ENCODE peak calls at places on chromosomes 1 and 21, in nine cellular contexts. X is A549; C is heart left ventricle; O is mammary epithelial cell; N is neuronal stem cell; Z is MM.1S; S is breast epithelium; W is naive thymus-derived CD4-positive, alpha-beta T cell; I is IMR-90. F is an unnamed sample.

GRCh38 chr1:96598416-96599168 is 123.0 kb upstream of the PTBP2 start:
- DNase-seq in X (no peak), C (no peak), O (no peak), N (no peak), Z (no peak), S (no peak), W (no peak), I (peak; percentile 81), F (peak; percentile 84)

GRCh38 chr1:236176337-236177336 is 34.3 kb downstream of the GPR137B start:
- DNase-seq in X (peak; percentile 62), C (no peak), O (no peak), N (no peak), Z (no peak), S (no peak), W (no peak), I (peak; percentile 40), F (no peak)

GRCh38 chr1:39213511-39214002 is 9.1 kb downstream of the MACF1 start:
- DNase-seq in X (no peak), C (no peak), O (no peak), N (no peak), Z (no peak), S (no peak), W (no peak), I (peak; percentile 83), F (peak; percentile 85)

GRCh38 chr21:44547656-44548331 is 3.5 kb downstream of the KRTAP10-2 start:
- DNase-seq in X (no peak), C (no peak), O (no peak), N (no peak), Z (no peak), S (no peak), W (peak; percentile 72), I (no peak), F (no peak)

GRCh38 chr1:2982615-2983318 is 38.5 kb upstream of the ACTRT2 start:
- DNase-seq in X (no peak), C (no peak), O (no peak), N (no peak), Z (no peak), S (no peak), W (no peak), I (no peak), F (no peak)

GRCh38 chr1:115275216-115275615 is 62.8 kb downstream of the NGF start:
- DNase-seq in X (no peak), C (no peak), O (no peak), N (no peak), Z (no peak), S (no peak), W (no peak), I (peak; percentile 30), F (no peak)

GRCh38 chr21:45226540-45227326 is 61.0 kb downstream of the POFUT2 start:
- DNase-seq in X (no peak), C (no peak), O (peak; percentile 41), N (no peak), Z (no peak), S (no peak), W (peak; percentile 4), I (peak; percentile 44), F (no peak)

GRCh38 chr1:100989306-100990077 is 36.1 kb downstream of the DPH5 start:
- DNase-seq in X (no peak), C (no peak), O (peak; percentile 60), N (no peak), Z (no peak), S (no peak), W (no peak), I (peak; percentile 94), F (peak; percentile 87)

GRCh38 chr1:12244078-12244477 is 14.2 kb downstream of the VPS13D start:
- DNase-seq in X (peak; percentile 26), C (no peak), O (no peak), N (no peak), Z (no peak), S (no peak), W (no peak), I (no peak), F (no peak)

GRCh38 chr1:225896937-225897549 is 8.1 kb upstream of the LEFTY1 start:
- DNase-seq in X (peak; percentile 52), C (no peak), O (peak; percentile 90), N (no peak), Z (peak; percentile 98), S (no peak), W (peak; percentile 92), I (peak; percentile 34), F (no peak)

GRCh38 chr1:20448626-20449215 is 37.3 kb downstream of the CAMK2N1 start:
- DNase-seq in X (no peak), C (no peak), O (no peak), N (peak; percentile 50), Z (no peak), S (no peak), W (no peak), I (no peak), F (no peak)

GRCh38 chr1:230105245-230105753 is 38.3 kb downstream of the GALNT2 start:
- DNase-seq in X (no peak), C (no peak), O (no peak), N (no peak), Z (no peak), S (no peak), W (no peak), I (no peak), F (no peak)

GRCh38 chr1:206855863-206856262 is 9.6 kb upstream of the IL20 start:
- DNase-seq in X (no peak), C (no peak), O (no peak), N (no peak), Z (no peak), S (no peak), W (no peak), I (no peak), F (no peak)

GRCh38 chr21:38319781-38320180 is 63.0 kb downstream of the KCNJ15 start:
- DNase-seq in X (no peak), C (no peak), O (peak; percentile 83), N (no peak), Z (no peak), S (no peak), W (no peak), I (peak; percentile 74), F (peak; percentile 76)

GRCh38 chr1:67969446-67969845 is 81.0 kb downstream of the DIRAS3 start:
- DNase-seq in X (no peak), C (no peak), O (peak; percentile 59), N (no peak), Z (no peak), S (no peak), W (no peak), I (no peak), F (peak; percentile 29)

DNA sequence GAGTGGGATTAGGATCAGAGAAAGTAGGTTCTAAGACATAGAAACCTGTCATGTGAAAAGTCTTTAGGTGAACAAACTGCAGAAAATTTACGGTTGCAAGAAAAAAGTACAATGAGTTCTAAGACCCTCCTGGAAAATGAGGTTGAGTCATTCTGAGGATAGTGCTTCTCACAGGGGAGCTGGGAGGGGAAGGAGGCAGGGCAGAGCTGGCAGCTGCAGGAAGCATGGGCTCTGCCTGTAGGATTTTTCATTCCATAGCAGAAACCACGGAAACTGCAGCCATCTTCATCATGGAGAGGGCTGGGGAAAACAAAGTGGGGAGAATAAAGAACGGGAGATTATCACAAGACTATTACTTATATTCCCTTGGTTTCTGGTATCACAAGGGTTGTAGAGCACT is 25.8 kb upstream of the THEM4 start:
- DNase-seq in X (no peak), C (no peak), O (no peak), N (no peak), Z (no peak), S (no peak), W (no peak), I (peak; percentile 41), F (peak; percentile 41)
- H3K4me1 ChIP-seq in X (peaks cover 38% of the 10 kb centered on the region), C (no peaks in the 10 kb centered on the region), O (no peaks in the 10 kb centered on the region), N (peaks cover 11% of the 10 kb centered on the region), Z (peaks cover 14% of the 10 kb centered on the region), S (no peaks in the 10 kb centered on the region), W (no peaks in the 10 kb centered on the region), I (no peaks in the 10 kb centered on the region), F (no peaks in the 10 kb centered on the region)

DNA sequence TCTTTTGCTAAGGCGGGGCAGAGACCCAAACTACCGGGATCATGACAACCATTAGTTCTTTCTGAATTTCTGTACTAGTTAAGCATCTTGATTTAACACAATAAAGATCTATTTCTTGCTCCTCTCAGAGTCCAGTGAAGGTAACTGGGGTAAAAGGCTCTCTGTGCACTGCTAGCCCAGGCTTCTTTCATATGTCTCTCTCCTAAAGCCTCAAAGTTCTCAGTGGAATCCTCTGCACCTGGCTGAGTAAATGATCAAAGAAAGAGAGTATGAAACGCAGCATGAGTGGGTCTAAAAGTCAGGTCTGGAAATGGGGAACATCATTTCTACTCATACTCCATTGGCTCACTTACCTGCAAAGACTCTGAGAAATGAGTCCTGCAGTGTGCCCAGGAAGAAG is 418.4 kb downstream of the PTPRC start:
- DNase-seq in X (no peak), C (no peak), O (no peak), N (no peak), Z (no peak), S (no peak), W (no peak), I (no peak), F (no peak)
- H3K4me1 ChIP-seq in X (no peaks in the 10 kb centered on the region), C (no peaks in the 10 kb centered on the region), O (no peaks in the 10 kb centered on the region), N (no peaks in the 10 kb centered on the region), Z (no peaks in the 10 kb centered on the region), S (no peaks in the 10 kb centered on the region), W (no peaks in the 10 kb centered on the region), I (no peaks in the 10 kb centered on the region), F (no peaks in the 10 kb centered on the region)

GRCh38 chr1:209652121-209652742 is at the start of gene LAMB3:
- DNase-seq in X (no peak), C (no peak), O (peak; percentile 97), N (no peak), Z (no peak), S (no peak), W (no peak), I (no peak), F (no peak)

GRCh38 chr1:209648366-209648765 is 3.9 kb downstream of the LAMB3 start:
- DNase-seq in X (no peak), C (no peak), O (peak; percentile 18), N (no peak), Z (no peak), S (no peak), W (no peak), I (no peak), F (no peak)

GRCh38 chr1:209648931-209649776 is 3.1 kb downstream of the LAMB3 start:
- DNase-seq in X (peak; percentile 55), C (no peak), O (peak; percentile 81), N (no peak), Z (no peak), S (no peak), W (no peak), I (peak; percentile 96), F (peak; percentile 90)

GRCh38 chr1:209651148-209651547 is 1.1 kb downstream of the LAMB3 start:
- DNase-seq in X (peak; percentile 84), C (peak; percentile 80), O (peak; percentile 78), N (no peak), Z (peak; percentile 44), S (peak; percentile 78), W (no peak), I (peak; percentile 56), F (peak; percentile 62)

DNA sequence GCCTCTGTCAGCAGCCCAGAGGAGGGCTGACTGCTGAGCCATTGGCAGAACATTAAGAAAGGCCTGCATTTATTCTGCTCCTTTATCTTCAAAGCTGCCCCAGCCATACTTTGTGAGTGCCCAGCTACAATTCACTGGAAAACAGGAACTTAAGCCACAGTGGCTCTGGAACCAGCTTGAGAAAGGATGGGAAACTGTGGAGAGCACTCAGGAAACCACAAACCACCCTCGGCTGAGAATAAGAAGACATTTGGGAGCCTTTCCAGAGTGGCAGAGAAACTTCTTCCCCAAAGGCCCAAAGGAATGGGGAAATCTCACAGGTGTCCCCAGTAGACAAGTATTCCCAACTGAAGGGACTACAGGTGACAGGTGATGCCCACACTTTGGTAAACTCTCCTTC is 1.8 kb downstream of the LAMB3 start:
- DNase-seq in X (no peak), C (no peak), O (peak; percentile 17), N (no peak), Z (no peak), S (no peak), W (no peak), I (no peak), F (peak; percentile 56)
- H3K4me1 ChIP-seq in X (peaks cover 81% of the 10 kb centered on the region), C (peaks cover 84% of the 10 kb centered on the region), O (peaks cover 52% of the 10 kb centered on the region), N (no peaks in the 10 kb centered on the region), Z (peaks cover 34% of the 10 kb centered on the region), S (no peaks in the 10 kb centered on the region), W (no peaks in the 10 kb centered on the region), I (peaks cover 25% of the 10 kb centered on the region), F (peaks cover 70% of the 10 kb centered on the region)

GRCh38 chr1:65065535-65066378 is 82.2 kb upstream of the AK4 start:
- DNase-seq in X (peak; percentile 12), C (peak; percentile 53), O (no peak), N (peak; percentile 27), Z (no peak), S (peak; percentile 61), W (no peak), I (no peak), F (no peak)
- H3K4me1 ChIP-seq in X (peaks cover 13% of the 10 kb centered on the region), C (peaks cover 54% of the 10 kb centered on the region), O (peaks cover 14% of the 10 kb centered on the region), N (peaks cover 9% of the 10 kb centered on the region), Z (no peaks in the 10 kb centered on the region), S (peaks cover 15% of the 10 kb centered on the region), W (peaks cover 21% of the 10 kb centered on the region), I (peaks cover 4% of the 10 kb centered on the region), F (no peaks in the 10 kb centered on the region)